ENCODE peak calls at places on chromosomes 1 and 21, in nine cellular contexts. I is endodermal cell, J is A172, V is heart right ventricle, Z is HCT116, W is NCI-H446, D is EH, T is RKO, O is T follicular helper cell. F is an unnamed sample.

GRCh38 chr1:231139125-231139649 is 22.7 kb upstream of the TRIM67 start:
- DNase-seq in D (peak), Z (peak), O (no peak), V (no peak), I (no peak), W (no peak), T (peak), J (peak), F (no peak)

GRCh38 chr1:48920741-48921330 is 144.1 kb upstream of the BEND5 start:
- DNase-seq in W (peak), I (no peak), Z (no peak), D (no peak), J (no peak), O (no peak), V (no peak), T (peak), F (no peak)

GRCh38 chr1:201792534-201793305 is 36.2 kb upstream of the IPO9 start:
- DNase-seq in O (peak), I (peak), W (peak), J (peak), Z (peak), D (peak), V (peak), T (peak), F (peak)

GRCh38 chr1:40141878-40142535 is 19.2 kb upstream of the RLF start:
- DNase-seq in D (peak), I (no peak), J (peak), V (no peak), T (no peak), O (no peak), Z (no peak), W (no peak), F (no peak)

GRCh38 chr1:106492876-106493275 is 563.6 kb upstream of the PRMT6 start:
- DNase-seq in W (no peak), T (no peak), D (no peak), I (no peak), J (no peak), Z (no peak), V (no peak), O (no peak), F (no peak)

GRCh38 chr1:112714313-112715263 is 544 bp downstream of the PPM1J start:
- DNase-seq in J (no peak), Z (no peak), W (no peak), T (peak), I (peak), V (peak), D (peak), O (no peak), F (no peak)

GRCh38 chr1:29256395-29256794 is 20.1 kb downstream of the PTPRU start:
- DNase-seq in Z (no peak), T (no peak), V (no peak), W (no peak), D (no peak), O (no peak), J (no peak), I (peak), F (no peak)

GRCh38 chr1:15939181-15940109 is 36.5 kb downstream of the ZBTB17 start:
- DNase-seq in D (peak), I (peak), Z (no peak), V (no peak), J (no peak), T (no peak), O (no peak), W (no peak), F (no peak)

GRCh38 chr1:243407284-243408018 is 151.6 kb downstream of the SDCCAG8 start:
- DNase-seq in I (no peak), W (no peak), J (peak), Z (no peak), O (no peak), T (no peak), V (no peak), D (peak), F (no peak)

GRCh38 chr1:904271-904950 is 19.3 kb upstream of the SAMD11 start:
- DNase-seq in T (peak), I (peak), O (peak), V (peak), W (peak), D (peak), Z (peak), J (no peak), F (peak)

GRCh38 chr1:15760520-15761211 is 2.1 kb downstream of the FBLIM1 start:
- DNase-seq in Z (no peak), V (peak), O (no peak), I (peak), D (peak), W (no peak), J (peak), T (peak), F (no peak)

GRCh38 chr1:207903767-207904166 is 7.2 kb downstream of the CD34 start:
- DNase-seq in I (no peak), J (no peak), V (peak), W (no peak), D (no peak), O (no peak), T (no peak), Z (no peak), F (no peak)

GRCh38 chr1:234533975-234534876 is 55.2 kb upstream of the TARBP1 start:
- DNase-seq in O (no peak), V (peak), D (peak), T (no peak), Z (no peak), I (no peak), J (no peak), W (peak), F (no peak)

GRCh38 chr1:3529099-3529729 is 74.7 kb downstream of the ARHGEF16 start:
- DNase-seq in T (no peak), O (no peak), I (no peak), D (peak), Z (no peak), V (peak), J (no peak), W (peak), F (no peak)

GRCh38 chr1:78687914-78688313 is 38.3 kb downstream of the IFI44 start:
- DNase-seq in Z (no peak), O (no peak), D (peak), I (no peak), J (no peak), T (no peak), V (no peak), W (no peak), F (no peak)

GRCh38 chr1:78145105-78145580 is 99.4 kb downstream of the GIPC2 start:
- DNase-seq in T (peak), W (peak), Z (peak), I (peak), V (peak), D (peak), J (peak), O (peak), F (no peak)

GRCh38 chr1:171142451-171143121 is 42.5 kb upstream of the FMO2 start:
- DNase-seq in T (no peak), J (no peak), O (no peak), D (peak), Z (no peak), V (peak), I (no peak), W (no peak), F (no peak)

GRCh38 chr1:205700865-205701401 is 20.6 kb upstream of the SLC45A3 start:
- DNase-seq in D (peak), V (peak), I (peak), J (no peak), T (no peak), Z (no peak), O (no peak), W (no peak), F (no peak)

GRCh38 chr21:34701726-34702125 is 32.9 kb downstream of the CLIC6 start:
- DNase-seq in Z (no peak), V (no peak), T (no peak), O (no peak), J (no peak), W (no peak), I (no peak), D (peak), F (no peak)

GRCh38 chr1:156703336-156703735 is 2.0 kb downstream of the CRABP2 start:
- DNase-seq in Z (no peak), W (no peak), D (no peak), V (no peak), O (no peak), T (no peak), J (no peak), I (no peak), F (no peak)

GRCh38 chr1:90200637-90201235 is 205.8 kb downstream of the ZNF326 start:
- DNase-seq in O (no peak), W (no peak), I (no peak), Z (no peak), D (no peak), J (no peak), V (no peak), T (no peak), F (no peak)

GRCh38 chr1:207944571-207944970 is 33.6 kb upstream of the CD34 start:
- DNase-seq in T (peak), O (no peak), J (peak), W (no peak), I (no peak), V (no peak), Z (no peak), D (peak), F (no peak)

GRCh38 chr21:44866780-44867179 is 6.7 kb downstream of the PTTG1IP start:
- DNase-seq in I (no peak), D (peak), W (no peak), O (no peak), J (peak), Z (no peak), T (no peak), V (no peak), F (no peak)

GRCh38 chr21:43938751-43939442 is 73.2 kb upstream of the TRAPPC10 start:
- DNase-seq in W (no peak), Z (peak), T (no peak), J (peak), D (peak), O (peak), V (peak), I (peak), F (peak)

GRCh38 chr1:170562644-170563338 is 30.8 kb downstream of the GORAB start:
- DNase-seq in T (no peak), O (no peak), Z (peak), V (peak), D (peak), W (peak), J (peak), I (peak), F (peak)

GRCh38 chr1:60956520-60956919 is 125.8 kb upstream of the NFIA start:
- DNase-seq in T (no peak), W (no peak), J (no peak), I (no peak), D (no peak), V (no peak), O (no peak), Z (no peak), F (no peak)

GRCh38 chr1:3054474-3054873 is 14.5 kb upstream of the PRDM16 start:
- DNase-seq in J (no peak), D (no peak), V (no peak), I (no peak), W (no peak), O (no peak), Z (no peak), T (no peak), F (no peak)

F was measured in CD4-positive, CD25-positive, alpha-beta regulatory T cell.